ENCODE peak calls at places on chromosomes 1 and 21, in nine cellular contexts. W is stomach, Y is transverse colon, C is lower leg skin, U is body of pancreas, E is IMR-90, B is NB4, K is uterus, O is endothelial cell of umbilical vein. D is an unnamed sample.

GRCh38 chr21:34191876-34192275 is 118.5 kb downstream of the MRPS6 start:
- DNase-seq in W (no peak), Y (no peak), C (no peak), U (no peak), E (no peak), B (no peak), K (no peak), O (no peak), D (no peak)

GRCh38 chr1:62038594-62039284 is 155.9 kb upstream of the L1TD1 start:
- DNase-seq in W (no peak), Y (no peak), C (no peak), U (no peak), E (no peak), B (no peak), K (no peak), O (no peak), D (no peak)

GRCh38 chr1:245965398-245965797 is 541.7 kb downstream of the SMYD3 start:
- DNase-seq in W (no peak), Y (no peak), C (no peak), U (no peak), E (no peak), B (no peak), K (no peak), O (no peak), D (no peak)

GRCh38 chr1:153544453-153545066 is 1.0 kb downstream of the S100A4 start:
- DNase-seq in W (no peak), Y (no peak), C (no peak), U (no peak), E (no peak), B (no peak), K (no peak), O (no peak), D (no peak)

GRCh38 chr1:76269175-76269574 is 194.6 kb downstream of the ST6GALNAC3 start:
- DNase-seq in W (no peak), Y (no peak), C (no peak), U (no peak), E (peak; percentile 49), B (no peak), K (no peak), O (peak; percentile 85), D (peak; percentile 3)

GRCh38 chr1:53552981-53553733 is 94.0 kb downstream of the DMRTB1 start:
- DNase-seq in W (no peak), Y (peak; percentile 1), C (no peak), U (no peak), E (peak; percentile 45), B (no peak), K (peak; percentile 1), O (no peak), D (no peak)

GRCh38 chr1:115323366-115324004 is 14.6 kb downstream of the NGF start:
- DNase-seq in W (no peak), Y (no peak), C (no peak), U (no peak), E (peak; percentile 76), B (no peak), K (no peak), O (no peak), D (no peak)

GRCh38 chr1:175267716-175268416 is 75.3 kb upstream of the KIAA0040 start:
- DNase-seq in W (no peak), Y (peak; percentile 33), C (no peak), U (peak; percentile 55), E (no peak), B (no peak), K (peak; percentile 61), O (no peak), D (no peak)

GRCh38 chr1:234631721-234632125 is 21.7 kb upstream of the IRF2BP2 start:
- DNase-seq in W (no peak), Y (no peak), C (no peak), U (no peak), E (peak; percentile 87), B (no peak), K (no peak), O (peak; percentile 98), D (peak; percentile 68)

GRCh38 chr1:115282825-115283224 is 55.2 kb downstream of the NGF start:
- DNase-seq in W (peak; percentile 26), Y (peak; percentile 19), C (peak; percentile 47), U (peak; percentile 65), E (no peak), B (peak; percentile 14), K (peak; percentile 90), O (no peak), D (no peak)

GRCh38 chr1:217630711-217631591 is at the start of the genes GPATCH2 and SPATA17:
- DNase-seq in W (peak; percentile 78), Y (peak; percentile 81), C (peak; percentile 66), U (peak; percentile 87), E (peak; percentile 90), B (peak; percentile 85), K (peak; percentile 68), O (peak; percentile 90), D (peak; percentile 61)
- TF ChIP-seq POLR2A in W (no peak), Y (peak; percentile 60), C (no peak), U (peak; percentile 72), E (peak; percentile 92), B (peak; percentile 53), K (no peak), O (peak; percentile 91), D (peak; percentile 71)

GRCh38 chr1:34262454-34262853 is 85.7 kb downstream of the C1orf94 start:
- DNase-seq in W (no peak), Y (no peak), C (no peak), U (no peak), E (no peak), B (no peak), K (no peak), O (no peak), D (no peak)

GRCh38 chr1:34262023-34262422 is 85.3 kb downstream of the C1orf94 start:
- DNase-seq in W (no peak), Y (no peak), C (no peak), U (no peak), E (no peak), B (no peak), K (no peak), O (no peak), D (no peak)

GRCh38 chr1:34265396-34265795 is 88.7 kb downstream of the C1orf94 start:
- DNase-seq in W (no peak), Y (no peak), C (no peak), U (no peak), E (no peak), B (no peak), K (no peak), O (no peak), D (no peak)

GRCh38 chr1:34263411-34263810 is 86.7 kb downstream of the C1orf94 start:
- DNase-seq in W (no peak), Y (no peak), C (no peak), U (no peak), E (no peak), B (no peak), K (no peak), O (no peak), D (no peak)

DNA sequence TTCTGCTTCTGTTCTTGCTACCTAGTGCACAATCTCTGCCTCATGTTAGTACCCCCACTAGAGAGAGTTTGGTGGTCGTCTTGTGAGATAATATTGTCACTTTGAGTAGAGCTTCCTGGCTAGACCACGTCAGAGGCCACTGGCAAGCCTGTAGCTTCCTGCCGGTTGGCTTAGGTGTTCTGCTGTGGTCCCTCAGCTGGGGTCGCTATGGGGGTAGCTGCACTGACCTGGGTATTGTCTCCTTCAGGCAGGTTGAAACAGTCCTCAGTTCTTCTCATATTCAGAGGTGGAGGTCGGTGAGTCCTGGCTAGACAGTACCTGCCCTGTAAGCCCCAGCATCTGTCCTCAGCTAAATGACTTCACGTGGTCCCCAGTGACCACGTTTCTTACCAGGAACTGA is 86.2 kb downstream of the C1orf94 start:
- DNase-seq in W (no peak), Y (no peak), C (no peak), U (no peak), E (no peak), B (no peak), K (no peak), O (no peak), D (no peak)
- TF ChIP-seq POLR2A in W (no peak), Y (no peak), C (no peak), U (no peak), E (no peak), B (no peak), K (no peak), O (no peak), D (no peak)

GRCh38 chr21:44887807-44888580 is 14.5 kb upstream of the PTTG1IP start:
- DNase-seq in W (no peak), Y (no peak), C (no peak), U (no peak), E (no peak), B (no peak), K (no peak), O (no peak), D (no peak)

GRCh38 chr21:44887126-44887806 is 13.8 kb upstream of the PTTG1IP start:
- DNase-seq in W (no peak), Y (no peak), C (no peak), U (no peak), E (no peak), B (no peak), K (no peak), O (no peak), D (no peak)

GRCh38 chr21:44889625-44890337 is 16.3 kb upstream of the PTTG1IP start:
- DNase-seq in W (no peak), Y (no peak), C (no peak), U (no peak), E (no peak), B (no peak), K (no peak), O (no peak), D (no peak)

GRCh38 chr21:44890338-44890931 is 16.9 kb upstream of the PTTG1IP start:
- DNase-seq in W (no peak), Y (no peak), C (no peak), U (no peak), E (no peak), B (no peak), K (no peak), O (no peak), D (no peak)

GRCh38 chr21:44888581-44889550 is 15.4 kb upstream of the PTTG1IP start:
- DNase-seq in W (no peak), Y (no peak), C (no peak), U (no peak), E (no peak), B (no peak), K (no peak), O (no peak), D (no peak)
- TF ChIP-seq POLR2A in W (no peak), Y (no peak), C (no peak), U (no peak), E (no peak), B (no peak), K (no peak), O (no peak), D (no peak)

DNA sequence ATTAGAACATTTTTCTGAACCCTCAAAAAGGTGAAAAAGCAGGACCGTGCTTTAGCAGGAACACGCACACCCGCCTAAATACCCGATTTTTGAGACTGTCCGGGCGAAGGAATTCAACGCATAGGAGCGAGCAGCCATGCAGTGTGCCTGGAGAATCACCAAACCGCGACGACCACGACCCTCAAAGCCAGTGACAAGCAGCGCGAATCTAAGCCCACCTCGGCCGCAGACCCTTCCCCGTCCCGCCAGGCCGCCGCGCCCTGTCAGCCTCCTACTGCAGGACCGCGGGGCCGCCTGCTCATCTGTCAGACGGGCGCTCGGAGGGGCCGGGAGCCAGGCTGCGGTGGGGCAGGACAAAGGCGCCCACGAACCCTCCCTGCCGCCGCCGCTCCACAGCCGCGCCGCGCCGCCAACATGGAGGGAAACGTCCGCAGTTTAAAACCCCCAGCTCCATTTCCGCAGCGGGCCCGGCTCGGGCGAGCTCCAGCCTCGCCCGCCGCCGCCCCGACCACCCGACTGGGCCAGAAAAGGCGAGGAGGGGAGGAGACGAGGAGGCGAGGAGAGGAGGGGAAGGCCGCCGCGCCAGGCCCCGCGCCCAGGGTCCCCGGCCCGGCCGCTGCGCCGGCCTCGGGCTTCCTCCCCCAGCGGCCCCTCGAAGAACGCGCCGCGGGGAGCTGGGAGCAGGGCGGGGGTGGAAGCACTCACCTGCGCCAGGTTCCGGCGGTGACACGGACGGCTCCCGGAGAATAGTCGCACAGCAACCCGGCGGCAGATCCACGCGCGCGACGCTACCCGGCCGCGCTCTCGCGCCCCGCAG is at the start of gene LBR:
- DNase-seq in W (peak; percentile 44), Y (peak; percentile 41), C (no peak), U (no peak), E (peak; percentile 16), B (no peak), K (peak; percentile 42), O (no peak), D (no peak)
- TF ChIP-seq POLR2A in W (no peak), Y (no peak), C (no peak), U (no peak), E (no peak), B (peak; percentile 77), K (peak; percentile 93), O (peak; percentile 47), D (peak; percentile 69)

D was measured in H54.